ENCODE peak calls at places on chromosomes 7 and 10, in ten cellular contexts. M is naive thymus-derived CD4-positive, alpha-beta T cell; W is activated B cell treated with CpG ODN at 0.5 μM for 24 hours; J is heart right ventricle; Y is HCT116; N is body of pancreas; C is activated CD8-positive, alpha-beta T cell treated with anti-CD3 and anti-CD28 coated beads, Interleukin-2, amount 10 ng/mL, durations not matched to agents 7 days and 5 days; F is upper lobe of left lung; U is PC-3; I is aorta. B is an unnamed sample.

GRCh38 chr7:66326501-66327180 is 121.5 kb downstream of the TPST1 start:
- ATAC-seq in C (no peak), Y (no peak), M (no peak), U (peak), N (peak), I (no peak), F (no peak), J (no peak), W (no peak), B (no peak)

GRCh38 chr10:93072225-93072712 is 1.4 kb upstream of the CYP26A1 start:
- ATAC-seq in M (no peak), F (no peak), C (peak), J (no peak), I (no peak), W (no peak), U (peak), N (peak), Y (no peak), B (peak)

GRCh38 chr7:28986723-28987122 is 28.6 kb upstream of the TRIL start:
- ATAC-seq in M (peak), F (peak), J (peak), U (no peak), C (no peak), I (peak), W (no peak), Y (no peak), N (peak), B (no peak)

GRCh38 chr7:33423646-33424020 is 294.3 kb downstream of the BBS9 start:
- ATAC-seq in J (no peak), Y (no peak), W (peak), N (no peak), M (no peak), F (no peak), C (no peak), I (no peak), U (no peak), B (no peak)

GRCh38 chr7:107902381-107902780 is 11.4 kb downstream of the DLD start:
- ATAC-seq in N (no peak), F (no peak), I (no peak), J (peak), U (no peak), C (no peak), W (no peak), M (no peak), Y (no peak), B (no peak)

GRCh38 chr10:14389981-14390590 is 59.4 kb upstream of the FRMD4A start:
- ATAC-seq in C (peak), W (no peak), M (peak), U (no peak), F (no peak), J (no peak), N (no peak), I (no peak), Y (no peak), B (peak)

GRCh38 chr7:96589038-96589437 is 120.6 kb downstream of the SEM1 start:
- ATAC-seq in I (no peak), Y (no peak), M (no peak), F (no peak), U (peak), J (no peak), N (no peak), C (no peak), W (no peak), B (no peak)

GRCh38 chr10:35420827-35421552 is 84.7 kb downstream of the CCNY start:
- ATAC-seq in W (no peak), I (no peak), J (peak), C (no peak), M (no peak), Y (peak), F (no peak), N (no peak), U (peak), B (no peak)

GRCh38 chr10:85648279-85648754 is 718.3 kb downstream of the GRID1 start:
- ATAC-seq in N (no peak), M (no peak), J (no peak), C (no peak), I (no peak), F (no peak), W (no peak), Y (no peak), U (no peak), B (no peak)

GRCh38 chr10:67224553-67224952 is 298.7 kb downstream of the LRRTM3 start:
- ATAC-seq in W (no peak), Y (no peak), I (no peak), M (no peak), C (no peak), U (no peak), J (peak), F (no peak), N (no peak), B (no peak)

GRCh38 chr10:34503704-34504103 is 311.4 kb downstream of the PARD3 start:
- ATAC-seq in N (no peak), W (no peak), J (no peak), U (no peak), C (no peak), I (no peak), M (no peak), F (no peak), Y (no peak), B (no peak)

GRCh38 chr10:15660990-15661389 is 58.7 kb downstream of the ITGA8 start:
- ATAC-seq in C (no peak), J (no peak), Y (peak), M (no peak), F (no peak), I (no peak), N (no peak), W (no peak), U (no peak), B (no peak)

GRCh38 chr7:28921822-28922221 is 36.3 kb downstream of the TRIL start:
- ATAC-seq in N (peak), J (peak), Y (peak), C (peak), F (peak), M (peak), I (peak), W (peak), U (peak), B (peak)

GRCh38 chr7:33905389-33906032 is at the start of gene BMPER:
- ATAC-seq in W (no peak), Y (no peak), N (no peak), M (no peak), U (peak), J (no peak), F (no peak), I (peak), C (no peak), B (no peak)

GRCh38 chr10:80684217-80684616 is 146.5 kb downstream of the SH2D4B start:
- ATAC-seq in C (no peak), Y (peak), I (no peak), M (peak), F (no peak), J (no peak), W (no peak), U (no peak), N (no peak), B (peak)

GRCh38 chr7:63789378-63790176 is 209.1 kb upstream of the ZNF722 start:
- ATAC-seq in Y (no peak), J (no peak), F (no peak), M (no peak), N (no peak), W (no peak), C (no peak), U (peak), I (no peak), B (no peak)

GRCh38 chr7:139855498-139856270 is 26.6 kb downstream of the TBXAS1 start:
- ATAC-seq in Y (no peak), F (peak), W (peak), M (peak), U (no peak), N (no peak), J (peak), I (peak), C (peak), B (peak)

GRCh38 chr7:42677751-42678231 is 234.1 kb downstream of the C7orf25 start:
- ATAC-seq in I (peak), Y (no peak), U (peak), F (peak), W (no peak), M (no peak), N (no peak), J (no peak), C (no peak), B (peak)